ENCODE peak calls at places on chromosomes 4 and X, in six cellular contexts. N is GM23248, H is HCT116, C is OCI-LY7, Q is hepatocyte, O is PC-3. I is an unnamed sample. For H3K9me2, the result is how much of the 10 kb centered on the place peaks cover.

GRCh38 chr4:36712013-36712412 is 430.6 kb downstream of the DTHD1 start:
- DNase-seq in N (no peak), H (no peak), C (no peak), Q (no peak), O (no peak), I (no peak)

GRCh38 chr4:154626793-154627484 is 14.5 kb upstream of the FGG start:
- DNase-seq in N (peak), H (peak), C (peak), Q (peak), O (peak), I (peak)

GRCh38 chr4:122701061-122701460 is 31.4 kb upstream of the BBS12 start:
- DNase-seq in N (peak), H (no peak), C (no peak), Q (no peak), O (no peak), I (no peak)

GRCh38 chr4:89048906-89049601 is 7.9 kb downstream of the FAM13A start:
- DNase-seq in N (peak), H (no peak), C (no peak), Q (no peak), O (no peak), I (no peak)

GRCh38 chrX:70033348-70033747 is 16.4 kb downstream of the AWAT2 start:
- DNase-seq in N (peak), H (peak), C (peak), Q (no peak), O (peak), I (peak)

GRCh38 chrX:30590368-30590767 is 12.8 kb upstream of the TASL start:
- DNase-seq in N (no peak), H (no peak), C (no peak), Q (no peak), O (no peak), I (no peak)

GRCh38 chr4:67714248-67714583 is 13.3 kb upstream of the UBA6 start:
- DNase-seq in N (no peak), H (no peak), C (no peak), Q (peak), O (no peak), I (no peak)

GRCh38 chr4:54290980-54291379 is 61.9 kb downstream of the PDGFRA start:
- DNase-seq in N (no peak), H (no peak), C (no peak), Q (no peak), O (no peak), I (no peak)

GRCh38 chr4:24842356-24842755 is 47.0 kb downstream of the SOD3 start:
- DNase-seq in N (no peak), H (no peak), C (no peak), Q (no peak), O (no peak), I (no peak)

GRCh38 chr4:115664285-115664684 is 550.9 kb upstream of the NDST4 start:
- DNase-seq in N (no peak), H (no peak), C (no peak), Q (peak), O (no peak), I (peak)

GRCh38 chr4:176034498-176034897 is 31.1 kb upstream of the WDR17 start:
- DNase-seq in N (peak), H (peak), C (peak), Q (peak), O (peak), I (peak)

GRCh38 chr4:53116959-53117358 is 248.9 kb downstream of the SCFD2 start:
- DNase-seq in N (peak), H (no peak), C (no peak), Q (peak), O (no peak), I (no peak)

GRCh38 chrX:93875621-93876282 is 201.7 kb downstream of the FAM133A start:
- DNase-seq in N (no peak), H (no peak), C (no peak), Q (peak), O (peak), I (no peak)

GRCh38 chr4:82372874-82373815 is 646 bp downstream of the HNRNPD start:
- DNase-seq in N (peak), H (peak), C (peak), Q (peak), O (peak), I (peak)

GRCh38 chr4:120926358-120927025 is 4.0 kb upstream of the PRDM5 start:
- DNase-seq in N (peak), H (no peak), C (no peak), Q (no peak), O (no peak), I (no peak)

GRCh38 chr4:38510201-38510600 is 153.8 kb upstream of the KLF3 start:
- DNase-seq in N (no peak), H (no peak), C (no peak), Q (no peak), O (no peak), I (no peak)

GRCh38 chr4:153573881-153574807 is 108.0 kb downstream of the TMEM131L start:
- DNase-seq in N (peak), H (peak), C (peak), Q (peak), O (peak), I (no peak)

GRCh38 chrX:76428243-76429130 is 977 bp downstream of the MAGEE1 start:
- DNase-seq in N (peak), H (no peak), C (no peak), Q (peak), O (no peak), I (peak)

GRCh38 chrX:105210258-105210657 is 10.2 kb downstream of the TEX13A start:
- DNase-seq in N (no peak), H (no peak), C (no peak), Q (no peak), O (peak), I (peak)

GRCh38 chrX:105211051-105211575 is 9.4 kb downstream of the TEX13A start:
- DNase-seq in N (no peak), H (no peak), C (no peak), Q (no peak), O (peak), I (no peak)

DNA sequence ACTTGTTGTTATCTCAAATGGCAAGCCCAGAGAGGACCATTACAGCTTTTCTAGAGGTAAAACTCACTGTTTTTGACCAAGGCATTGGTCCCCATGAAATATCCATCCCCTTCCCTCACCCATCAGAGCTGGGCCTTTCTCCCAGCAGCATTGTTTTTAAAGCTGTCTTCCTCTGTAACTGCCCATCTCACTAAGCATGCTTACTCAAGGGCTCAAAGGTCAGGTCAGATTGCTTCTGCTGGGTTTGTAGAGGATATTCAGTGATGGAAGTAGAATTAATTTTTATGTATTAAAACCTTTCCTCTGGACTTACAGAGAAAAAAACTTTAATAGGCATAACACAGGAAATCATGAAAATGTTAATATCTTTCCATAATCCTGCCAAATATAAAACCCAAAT is 11.1 kb downstream of the TEX13A start:
- DNase-seq in N (no peak), H (no peak), C (no peak), Q (no peak), O (no peak), I (no peak)
- H3K9me2 ChIP-seq in N (under half), H (under half), C (under half), Q (under half), O (under half), I (under half)

GRCh38 chrX:80266979-80267378 is 153.3 kb upstream of the TENT5D start:
- DNase-seq in N (no peak), H (no peak), C (no peak), Q (no peak), O (peak), I (no peak)

DNA sequence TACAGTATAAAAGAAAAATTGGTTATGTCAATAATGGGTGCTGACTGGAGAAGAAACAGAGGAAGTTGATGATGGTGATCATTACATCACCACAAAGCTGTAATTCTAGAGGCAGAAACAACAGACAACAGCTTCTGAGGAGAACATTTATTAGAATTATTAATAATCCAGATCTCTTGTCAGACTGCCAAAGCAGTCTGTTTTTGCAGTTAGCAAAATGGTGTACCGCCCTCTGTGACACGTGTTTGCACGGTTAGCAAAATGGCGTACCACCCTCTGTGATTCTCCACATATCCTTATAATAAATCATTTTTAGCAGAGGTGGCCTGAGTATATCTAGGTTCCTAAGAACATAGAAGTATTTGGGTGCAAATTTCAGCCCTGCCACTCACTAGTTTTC is 154.0 kb upstream of the TENT5D start:
- DNase-seq in N (no peak), H (no peak), C (no peak), Q (no peak), O (no peak), I (no peak)
- H3K9me2 ChIP-seq in N (under half), H (under half), C (under half), Q (under half), O (under half), I (under half)

GRCh38 chrX:23857935-23858334 is 49.8 kb downstream of the APOO start:
- DNase-seq in N (no peak), H (no peak), C (no peak), Q (no peak), O (no peak), I (no peak)

GRCh38 chrX:23854945-23855344 is 52.8 kb downstream of the APOO start:
- DNase-seq in N (peak), H (no peak), C (no peak), Q (peak), O (no peak), I (no peak)

GRCh38 chrX:23855569-23855968 is 52.2 kb downstream of the APOO start:
- DNase-seq in N (no peak), H (no peak), C (no peak), Q (peak), O (no peak), I (no peak)

GRCh38 chrX:23857409-23857808 is 50.3 kb downstream of the APOO start:
- DNase-seq in N (peak), H (no peak), C (no peak), Q (peak), O (no peak), I (no peak)

GRCh38 chrX:23854122-23854521 is 53.6 kb downstream of the APOO start:
- DNase-seq in N (no peak), H (no peak), C (no peak), Q (no peak), O (no peak), I (no peak)
- H3K9me2 ChIP-seq in N (under half), H (under half), C (under half), Q (under half), O (under half), I (under half)

DNA sequence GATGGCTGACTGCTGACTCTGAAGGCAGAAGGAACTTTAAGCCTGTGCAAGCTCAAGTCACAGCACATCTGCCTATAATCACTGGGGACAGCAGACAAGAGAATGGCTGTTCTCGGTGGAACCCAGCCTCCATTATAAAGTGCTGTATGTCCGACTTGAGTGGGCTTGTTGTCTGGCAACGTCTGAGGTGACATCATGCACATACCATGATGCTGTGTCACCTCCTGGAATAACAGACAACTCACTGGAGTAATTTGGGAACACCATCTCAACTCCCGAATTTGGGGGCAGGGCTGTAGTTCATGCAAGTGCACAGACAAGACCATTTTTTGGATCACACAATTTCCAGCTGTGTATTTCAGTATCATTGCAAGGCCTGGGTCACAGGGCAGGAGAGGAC is 59.8 kb upstream of the GPM6B start:
- DNase-seq in N (peak), H (no peak), C (no peak), Q (no peak), O (peak), I (no peak)
- H3K9me2 ChIP-seq in N (under half), H (under half), C (under half), Q (under half), O (under half), I (under half)

I was measured in GM23338.